ENCODE peak calls at places on chromosomes 7 and 10, in six cellular contexts. E is uterus, U is A549, J is ovary, Q is esophagus squamous epithelium, N is transverse colon. Z is an unnamed sample.

GRCh38 chr10:88095778-88096452 is 232.5 kb downstream of the PTEN start:
- DNase-seq in E (no peak), U (no peak), J (no peak), Q (no peak), N (no peak), Z (no peak)

GRCh38 chr10:62585211-62585758 is 211.1 kb downstream of the ZNF365 start:
- DNase-seq in Q (no peak), J (no peak), N (no peak), U (no peak), E (no peak), Z (no peak)

GRCh38 chr7:67407351-67407750 is 410.7 kb downstream of the TYW1 start:
- DNase-seq in U (no peak), Q (no peak), N (no peak), E (no peak), J (no peak), Z (no peak)

GRCh38 chr10:128930422-128930821 is 536.6 kb upstream of the MGMT start:
- DNase-seq in E (no peak), U (no peak), N (no peak), Q (no peak), J (no peak), Z (no peak)

GRCh38 chr10:91512458-91512857 is 102.3 kb downstream of the HECTD2 start:
- DNase-seq in J (no peak), U (no peak), N (no peak), E (no peak), Q (no peak), Z (no peak)

GRCh38 chr10:54063514-54063913 is 737.5 kb downstream of the PCDH15 start:
- DNase-seq in J (no peak), U (no peak), N (no peak), E (no peak), Q (no peak), Z (no peak)

GRCh38 chr7:65411249-65411648 is 37.6 kb downstream of the ZNF92 start:
- DNase-seq in Q (no peak), U (no peak), E (no peak), J (no peak), N (no peak), Z (no peak)

GRCh38 chr10:127923646-127924045 is 16.7 kb downstream of the PTPRE start:
- DNase-seq in U (no peak), N (no peak), E (no peak), Q (no peak), J (no peak), Z (no peak)

GRCh38 chr10:125599194-125599593 is 83.8 kb downstream of the TEX36 start:
- DNase-seq in J (no peak), Q (no peak), E (no peak), U (no peak), N (no peak), Z (no peak)

GRCh38 chr10:1774796-1775195 is 37.5 kb upstream of the ADARB2 start:
- DNase-seq in Q (no peak), J (no peak), U (no peak), E (no peak), N (no peak), Z (no peak)

GRCh38 chr10:86340176-86340990 is 26.2 kb downstream of the GRID1 start:
- DNase-seq in J (no peak), U (no peak), E (no peak), N (no peak), Q (no peak), Z (no peak)

GRCh38 chr7:130890176-130891020 is 156.4 kb upstream of the KLF14 start:
- DNase-seq in N (no peak), U (no peak), E (no peak), Q (no peak), J (no peak), Z (peak; percentile 70)

GRCh38 chr10:16964571-16965241 is 147.5 kb upstream of the RSU1 start:
- DNase-seq in J (no peak), N (no peak), U (no peak), E (no peak), Q (no peak), Z (no peak)

GRCh38 chr7:108066486-108066885 is 63.5 kb upstream of the LAMB1 start:
- DNase-seq in J (no peak), Q (no peak), N (no peak), E (no peak), U (no peak), Z (no peak)

GRCh38 chr7:95598511-95598910 is 2.2 kb upstream of the PDK4 start:
- DNase-seq in E (no peak), N (no peak), J (no peak), Q (no peak), U (no peak), Z (no peak)

GRCh38 chr10:97714401-97715258 is 1.1 kb downstream of the MARVELD1 start:
- DNase-seq in J (peak; percentile 83), U (peak; percentile 53), Q (no peak), E (peak; percentile 82), N (peak; percentile 72), Z (no peak)

GRCh38 chr7:111895049-111895448 is 311.1 kb downstream of the DOCK4 start:
- DNase-seq in J (no peak), E (no peak), Q (no peak), U (no peak), N (no peak), Z (no peak)

GRCh38 chr7:29807179-29807841 is 1.0 kb downstream of the WIPF3 start:
- DNase-seq in J (peak; percentile 69), Q (no peak), N (peak; percentile 58), E (no peak), U (peak; percentile 47), Z (peak; percentile 82)

GRCh38 chr7:152106990-152107389 is 81.5 kb downstream of the GALNT11 start:
- DNase-seq in Q (no peak), J (no peak), N (no peak), U (no peak), E (no peak), Z (no peak)

GRCh38 chr7:37081436-37081835 is 357.1 kb upstream of the AOAH start:
- DNase-seq in J (peak; percentile 24), N (peak; percentile 41), U (peak; percentile 11), Q (no peak), E (peak; percentile 25), Z (no peak)

GRCh38 chr10:50260791-50261281 is 9.5 kb upstream of the ASAH2 start:
- DNase-seq in E (no peak), Q (no peak), J (no peak), N (no peak), U (no peak), Z (no peak)

GRCh38 chr7:117155694-117156093 is 167.2 kb downstream of the WNT2 start:
- DNase-seq in Q (no peak), E (no peak), U (no peak), N (no peak), J (no peak), Z (peak; percentile 39)

GRCh38 chr7:150405584-150406310 is 26.6 kb downstream of the ZNF775 start:
- DNase-seq in J (no peak), N (peak; percentile 51), E (no peak), Q (no peak), U (no peak), Z (no peak)

GRCh38 chr10:113618338-113618737 is 45.5 kb downstream of the NRAP start:
- DNase-seq in N (no peak), E (no peak), Q (no peak), U (no peak), J (no peak), Z (peak; percentile 66)

GRCh38 chr7:28627263-28627653 is 214.9 kb downstream of the CREB5 start:
- DNase-seq in Q (no peak), E (no peak), N (no peak), U (no peak), J (no peak), Z (no peak)

GRCh38 chr7:100837099-100837836 is 9.9 kb upstream of the EPHB4 start:
- DNase-seq in J (peak; percentile 92), Q (peak; percentile 51), E (peak; percentile 91), N (peak; percentile 92), U (peak; percentile 93), Z (peak; percentile 66)
- TF ChIP-seq POLR2A in J (peak; percentile 50), Q (no peak), E (peak; percentile 36), N (peak; percentile 56), U (peak; percentile 50), Z (peak; percentile 13)

DNA sequence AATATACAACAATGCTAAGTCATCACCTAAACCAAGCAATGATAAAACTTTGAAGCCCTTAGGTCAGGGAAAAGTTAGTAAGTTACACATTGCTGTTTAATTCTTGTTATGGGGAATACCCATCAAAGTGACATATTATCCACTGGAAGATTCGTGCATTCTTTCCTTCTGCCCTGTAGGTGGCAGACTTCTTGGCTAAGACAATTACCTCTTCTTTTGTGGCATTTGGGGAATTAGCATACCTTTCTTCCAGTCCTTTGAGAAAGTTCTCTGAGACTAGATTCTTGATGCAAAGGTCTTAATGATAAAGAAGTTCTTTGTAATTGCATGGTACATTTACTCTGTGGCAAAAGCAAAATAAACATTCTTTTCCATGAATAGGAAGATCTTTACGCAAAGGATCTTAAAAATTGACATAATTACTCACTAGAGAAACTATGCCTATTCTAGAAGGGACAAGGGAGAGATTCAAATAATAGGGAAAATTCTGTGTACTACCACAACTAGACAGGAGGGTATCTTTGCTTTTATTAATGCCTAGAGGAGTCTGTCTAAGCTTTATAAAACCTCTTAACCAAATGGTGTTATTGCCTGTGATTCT is 395.9 kb downstream of the GRM8 start:
- DNase-seq in J (no peak), Q (no peak), N (no peak), E (no peak), U (peak; percentile 20), Z (no peak)
- TF ChIP-seq CTCF in J (no peak), Q (no peak), N (no peak), E (no peak), U (peak; percentile 45), Z (no peak)

DNA sequence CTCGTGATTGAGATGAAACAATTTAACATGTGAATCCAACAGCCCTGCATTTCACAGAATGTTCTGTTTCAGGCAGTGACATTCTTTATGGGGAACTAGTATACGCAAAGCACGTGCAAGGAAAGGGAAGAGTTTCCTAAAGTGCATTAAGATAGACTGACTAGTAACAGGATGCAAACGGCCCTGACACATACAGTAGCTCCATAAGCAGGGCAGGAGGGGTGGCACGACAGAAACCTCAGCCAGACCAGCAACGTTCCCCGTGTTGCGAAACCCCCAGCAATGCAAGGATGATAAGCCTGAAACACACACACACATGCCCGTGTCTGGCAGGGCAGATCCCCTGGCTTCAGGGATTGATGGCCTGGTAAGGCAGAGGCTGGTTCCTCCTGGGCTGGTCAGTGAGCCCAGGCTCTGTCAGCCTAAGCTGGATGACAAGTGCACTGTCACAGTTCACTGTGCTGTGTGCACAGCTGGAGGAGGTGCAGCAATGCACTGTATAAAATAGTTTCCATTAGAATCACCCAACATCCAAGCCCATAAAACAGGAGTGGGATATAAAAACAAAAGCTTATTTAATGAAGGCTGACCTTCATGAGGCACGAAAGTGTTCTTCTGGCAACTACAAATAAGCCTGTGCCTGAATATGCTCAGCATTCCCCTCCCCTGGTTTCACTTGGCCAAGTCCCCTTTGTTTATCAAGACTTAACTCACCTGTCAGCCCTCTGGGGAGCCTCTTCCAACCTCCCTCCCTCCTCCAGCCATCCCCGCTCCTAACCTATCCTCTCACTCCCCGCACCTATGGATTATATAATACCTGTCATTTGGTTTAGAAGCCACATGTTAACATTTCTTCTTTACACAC is 88.8 kb downstream of the GSAP start:
- DNase-seq in N (peak; percentile 23), E (no peak), J (no peak), U (no peak), Q (no peak), Z (peak; percentile 34)
- H3K4me1 ChIP-seq in N (peaks cover 12% of the 10 kb centered on the region), E (peaks cover 3% of the 10 kb centered on the region), J (peaks cover 12% of the 10 kb centered on the region), U (peaks cover 16% of the 10 kb centered on the region), Q (peaks cover 63% of the 10 kb centered on the region), Z (peaks cover 13% of the 10 kb centered on the region)

DNA sequence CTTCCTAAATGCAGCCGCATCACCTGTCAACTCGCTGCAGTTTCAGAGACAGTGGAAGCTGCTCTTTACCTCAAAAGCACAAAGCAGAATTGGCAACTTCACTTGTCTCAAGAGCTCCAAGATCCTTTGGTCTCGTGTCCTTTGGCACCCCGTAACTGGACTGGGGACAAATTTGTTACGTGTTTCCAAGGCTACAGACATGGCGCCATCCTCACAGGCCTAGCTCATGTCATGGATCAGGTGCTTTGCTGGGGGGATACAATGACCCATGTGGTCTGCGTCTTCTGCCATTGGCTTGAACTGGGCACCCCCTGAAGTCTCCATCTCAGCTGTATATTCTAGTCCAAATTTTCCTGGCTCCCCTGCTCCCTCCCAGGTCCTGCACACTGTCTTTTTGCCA is 48.6 kb downstream of the CHST3 start:
- DNase-seq in Q (no peak), N (no peak), J (no peak), E (no peak), U (no peak), Z (no peak)
- TF ChIP-seq POLR2A in Q (no peak), N (no peak), J (no peak), E (no peak), U (no peak), Z (no peak)